ENCODE peak calls at places on chromosomes 5 and 9, in ten cellular contexts. L is fibroblast of lung; P is H4; G is hepatocyte; Q is mucosa of gallbladder; C is head of caudate nucleus; N is NCI-H1105; J is effector memory CD8-positive, alpha-beta T cell; S is stimulated activated CD8-positive, alpha-beta memory T cell treated with anti-CD3 and anti-CD28 coated beads, Interleukin-15, amount 100 ng/mL, for 1 hour; M is activated naive CD8-positive, alpha-beta T cell treated with anti-CD3 and anti-CD28 coated beads, Interleukin-2, amount 50 U/mL, for 16 hours. X is an unnamed sample.
A peak's percentile ranks its signal among the peaks of the same experiment; 100 is the strongest.

GRCh38 chr5:37893414-37894134 is 53.7 kb upstream of the GDNF start:
- DNase-seq in L (no peak), P (no peak), G (no peak), Q (no peak), C (no peak), N (no peak), J (no peak), S (no peak), M (no peak), X (no peak)

GRCh38 chr5:133238426-133239205 is 186.8 kb downstream of the HSPA4 start:
- DNase-seq in L (no peak), P (no peak), G (no peak), Q (no peak), C (no peak), N (no peak), J (no peak), S (no peak), M (no peak), X (no peak)

GRCh38 chr5:154190652-154191304 is at the start of gene GALNT10:
- DNase-seq in L (peak; percentile 67), P (peak; percentile 19), G (peak; percentile 88), Q (peak; percentile 57), C (no peak), N (no peak), J (no peak), S (peak; percentile 2), M (no peak), X (peak; percentile 16)

GRCh38 chr5:134118212-134118611 is 3.7 kb downstream of the TCF7 start:
- DNase-seq in L (no peak), P (no peak), G (no peak), Q (no peak), C (no peak), N (no peak), J (no peak), S (no peak), M (no peak), X (no peak)

GRCh38 chr9:107733530-107733907 is 243.9 kb upstream of the KLF4 start:
- DNase-seq in L (peak; percentile 33), P (peak; percentile 52), G (no peak), Q (no peak), C (peak; percentile 67), N (no peak), J (no peak), S (no peak), M (no peak), X (no peak)

GRCh38 chr5:43036856-43037711 is 3.0 kb downstream of the ANXA2R start:
- DNase-seq in L (peak; percentile 64), P (peak; percentile 49), G (no peak), Q (no peak), C (no peak), N (no peak), J (no peak), S (no peak), M (no peak), X (no peak)

GRCh38 chr5:169805937-169806700 is 169.0 kb downstream of the DOCK2 start:
- DNase-seq in L (no peak), P (no peak), G (no peak), Q (no peak), C (no peak), N (no peak), J (no peak), S (no peak), M (no peak), X (no peak)

GRCh38 chr9:107190031-107190935 is 92.8 kb upstream of the RAD23B start:
- DNase-seq in L (peak; percentile 81), P (no peak), G (no peak), Q (no peak), C (no peak), N (peak; percentile 42), J (no peak), S (no peak), M (no peak), X (no peak)

GRCh38 chr5:63408984-63409383 is 553.3 kb downstream of the HTR1A start:
- DNase-seq in L (no peak), P (no peak), G (no peak), Q (no peak), C (no peak), N (no peak), J (no peak), S (no peak), M (no peak), X (no peak)

GRCh38 chr5:460413-460700 is 17.4 kb downstream of the EXOC3 start:
- DNase-seq in L (no peak), P (no peak), G (no peak), Q (no peak), C (no peak), N (no peak), J (no peak), S (no peak), M (no peak), X (no peak)

GRCh38 chr5:156991714-156992113 is 28.7 kb upstream of the TIMD4 start:
- DNase-seq in L (no peak), P (no peak), G (no peak), Q (no peak), C (no peak), N (no peak), J (no peak), S (no peak), M (no peak), X (no peak)

GRCh38 chr5:149810856-149811255 is 80.7 kb downstream of the PPARGC1B start:
- DNase-seq in L (no peak), P (no peak), G (peak; percentile 45), Q (no peak), C (no peak), N (no peak), J (no peak), S (no peak), M (no peak), X (no peak)

GRCh38 chr5:181173027-181173419 is 25.6 kb downstream of the OR2V2 start:
- DNase-seq in L (no peak), P (peak; percentile 68), G (no peak), Q (no peak), C (no peak), N (no peak), J (no peak), S (no peak), M (no peak), X (no peak)

GRCh38 chr9:15349892-15350761 is 43.1 kb upstream of the TTC39B start:
- DNase-seq in L (peak; percentile 20), P (no peak), G (no peak), Q (peak; percentile 45), C (no peak), N (peak; percentile 53), J (no peak), S (no peak), M (no peak), X (no peak)

GRCh38 chr9:124828679-124829669 is 24.3 kb upstream of the WDR38 start:
- DNase-seq in L (no peak), P (no peak), G (no peak), Q (no peak), C (no peak), N (no peak), J (no peak), S (no peak), M (no peak), X (no peak)

GRCh38 chr5:157532022-157532421 is 43.6 kb downstream of the ADAM19 start:
- DNase-seq in L (no peak), P (no peak), G (no peak), Q (no peak), C (no peak), N (no peak), J (no peak), S (no peak), M (no peak), X (no peak)

GRCh38 chr5:38265546-38266179 is 7.3 kb downstream of the EGFLAM start:
- DNase-seq in L (peak; percentile 35), P (peak; percentile 49), G (peak; percentile 82), Q (peak; percentile 60), C (peak; percentile 77), N (peak; percentile 33), J (no peak), S (peak; percentile 9), M (no peak), X (peak; percentile 37)

GRCh38 chr9:19116391-19116790 is 10.9 kb downstream of the PLIN2 start:
- DNase-seq in L (peak; percentile 82), P (peak; percentile 39), G (no peak), Q (no peak), C (no peak), N (no peak), J (no peak), S (no peak), M (no peak), X (no peak)

GRCh38 chr5:15003511-15003920 is 131.9 kb upstream of the ANKH start:
- DNase-seq in L (peak; percentile 72), P (peak; percentile 81), G (peak; percentile 78), Q (peak; percentile 64), C (peak; percentile 82), N (peak; percentile 81), J (peak; percentile 57), S (no peak), M (peak; percentile 15), X (no peak)

GRCh38 chr5:126015244-126016054 is 407.8 kb upstream of the GRAMD2B start:
- DNase-seq in L (peak; percentile 93), P (peak; percentile 40), G (no peak), Q (no peak), C (no peak), N (peak; percentile 46), J (no peak), S (no peak), M (no peak), X (no peak)

GRCh38 chr9:14532716-14533115 is 160.5 kb downstream of the ZDHHC21 start:
- DNase-seq in L (peak; percentile 5), P (no peak), G (no peak), Q (no peak), C (no peak), N (no peak), J (no peak), S (no peak), M (no peak), X (no peak)

GRCh38 chr5:39902626-39903025 is 477.8 kb upstream of the DAB2 start:
- DNase-seq in L (no peak), P (no peak), G (no peak), Q (no peak), C (no peak), N (no peak), J (no peak), S (no peak), M (no peak), X (no peak)

GRCh38 chr5:59300930-59301329 is 592.6 kb downstream of the PDE4D start:
- DNase-seq in L (no peak), P (no peak), G (peak; percentile 14), Q (no peak), C (no peak), N (no peak), J (no peak), S (no peak), M (no peak), X (no peak)

GRCh38 chr5:151204051-151204450 is 19.8 kb downstream of the CCDC69 start:
- DNase-seq in L (no peak), P (no peak), G (no peak), Q (no peak), C (no peak), N (no peak), J (no peak), S (no peak), M (no peak), X (no peak)

GRCh38 chr9:33131505-33132248 is 35.5 kb downstream of the B4GALT1 start:
- DNase-seq in L (no peak), P (no peak), G (no peak), Q (no peak), C (no peak), N (no peak), J (no peak), S (no peak), M (no peak), X (no peak)

GRCh38 chr9:76302947-76303550 is 91.2 kb downstream of the RFK start:
- DNase-seq in L (peak; percentile 47), P (peak; percentile 50), G (peak; percentile 71), Q (no peak), C (no peak), N (peak; percentile 42), J (no peak), S (no peak), M (no peak), X (no peak)

GRCh38 chr9:127741831-127742434 is 6.8 kb upstream of the TOR2A start:
- DNase-seq in L (peak; percentile 39), P (no peak), G (peak; percentile 75), Q (peak; percentile 72), C (peak; percentile 90), N (no peak), J (no peak), S (no peak), M (no peak), X (no peak)

GRCh38 chr9:27701664-27702063 is 128.4 kb upstream of the C9orf72 start:
- DNase-seq in L (peak; percentile 0), P (peak; percentile 41), G (no peak), Q (peak; percentile 37), C (no peak), N (no peak), J (no peak), S (no peak), M (no peak), X (no peak)